ENCODE peak calls at places on chromosomes 3 and 15, in six cellular contexts. M is heart left ventricle, Z is foreskin keratinocyte, O is A549, U is upper lobe of right lung, I is stomach. W is an unnamed sample.

GRCh38 chr3:141020139-141020940 is 30.8 kb upstream of the SPSB4 start:
- DNase-seq in O (no peak), I (no peak), Z (no peak), U (no peak), M (no peak), W (no peak)

GRCh38 chr3:146780251-146780650 is 175.1 kb upstream of the PLSCR5 start:
- DNase-seq in O (no peak), U (no peak), I (no peak), M (no peak), Z (no peak), W (no peak)

GRCh38 chr3:143973352-143974021 is 1.9 kb downstream of the DIPK2A start:
- DNase-seq in I (no peak), U (no peak), Z (peak; percentile 32), M (peak; percentile 26), O (peak; percentile 23), W (no peak)

GRCh38 chr15:63892794-63893441 is 59.2 kb upstream of the HERC1 start:
- DNase-seq in Z (no peak), U (peak; percentile 66), O (no peak), I (peak; percentile 53), M (no peak), W (no peak)

GRCh38 chr15:45186771-45187577 is 792 bp downstream of the SHF start:
- DNase-seq in M (no peak), O (no peak), Z (no peak), I (no peak), U (no peak), W (no peak)

GRCh38 chr15:69891070-69891491 is 206.6 kb downstream of the TLE3 start:
- DNase-seq in M (no peak), I (no peak), Z (no peak), O (no peak), U (no peak), W (no peak)

GRCh38 chr3:120569224-120569915 is 26.8 kb upstream of the NDUFB4 start:
- DNase-seq in Z (no peak), U (no peak), I (no peak), O (no peak), M (no peak), W (peak; percentile 15)

GRCh38 chr3:123621510-123622189 is 36.8 kb upstream of the HACD2 start:
- DNase-seq in I (no peak), O (no peak), Z (no peak), M (no peak), U (no peak), W (no peak)

GRCh38 chr15:57355259-57355658 is 21.0 kb upstream of the CGNL1 start:
- DNase-seq in Z (no peak), M (no peak), U (no peak), O (no peak), I (no peak), W (no peak)

GRCh38 chr3:195748661-195749060 is 27.9 kb downstream of the MUC20 start:
- DNase-seq in U (no peak), O (no peak), Z (no peak), I (no peak), M (no peak), W (no peak)

GRCh38 chr3:187698499-187699399 is 3.6 kb downstream of the RTP2 start:
- DNase-seq in U (no peak), I (no peak), M (no peak), O (no peak), Z (no peak), W (no peak)

GRCh38 chr3:69446402-69447072 is 60.6 kb upstream of the FRMD4B start:
- DNase-seq in U (no peak), Z (no peak), M (no peak), O (no peak), I (no peak), W (no peak)

GRCh38 chr3:100765437-100765975 is 56.2 kb downstream of the TFG start:
- DNase-seq in M (no peak), Z (no peak), U (no peak), I (no peak), O (no peak), W (no peak)

GRCh38 chr3:111747490-111747889 is 111.6 kb upstream of the PHLDB2 start:
- DNase-seq in U (no peak), Z (peak; percentile 86), O (peak; percentile 61), M (no peak), I (no peak), W (peak; percentile 70)

GRCh38 chr15:96583671-96584070 is 253.2 kb downstream of the NR2F2 start:
- DNase-seq in I (peak; percentile 28), Z (no peak), U (no peak), O (no peak), M (no peak), W (no peak)

GRCh38 chr3:165196577-165197561 is 685 bp upstream of the SLITRK3 start:
- DNase-seq in Z (no peak), O (no peak), I (no peak), M (no peak), U (peak; percentile 56), W (no peak)

GRCh38 chr3:61381745-61382392 is 130.6 kb upstream of the FHIT start:
- DNase-seq in I (no peak), O (peak; percentile 15), U (no peak), Z (peak; percentile 12), M (no peak), W (peak; percentile 22)
- TF ChIP-seq CTCF in I (peak; percentile 29), O (no peak), U (peak; percentile 69), Z (peak; percentile 73), M (peak; percentile 67), W (peak; percentile 82)

GRCh38 chr15:52261498-52262242 is 33.9 kb downstream of the MYO5C start:
- DNase-seq in Z (peak; percentile 42), M (peak; percentile 66), I (peak; percentile 65), O (peak; percentile 74), U (no peak), W (peak; percentile 68)
- TF ChIP-seq CTCF in Z (no peak), M (no peak), I (no peak), O (no peak), U (peak; percentile 16), W (peak; percentile 47)

DNA sequence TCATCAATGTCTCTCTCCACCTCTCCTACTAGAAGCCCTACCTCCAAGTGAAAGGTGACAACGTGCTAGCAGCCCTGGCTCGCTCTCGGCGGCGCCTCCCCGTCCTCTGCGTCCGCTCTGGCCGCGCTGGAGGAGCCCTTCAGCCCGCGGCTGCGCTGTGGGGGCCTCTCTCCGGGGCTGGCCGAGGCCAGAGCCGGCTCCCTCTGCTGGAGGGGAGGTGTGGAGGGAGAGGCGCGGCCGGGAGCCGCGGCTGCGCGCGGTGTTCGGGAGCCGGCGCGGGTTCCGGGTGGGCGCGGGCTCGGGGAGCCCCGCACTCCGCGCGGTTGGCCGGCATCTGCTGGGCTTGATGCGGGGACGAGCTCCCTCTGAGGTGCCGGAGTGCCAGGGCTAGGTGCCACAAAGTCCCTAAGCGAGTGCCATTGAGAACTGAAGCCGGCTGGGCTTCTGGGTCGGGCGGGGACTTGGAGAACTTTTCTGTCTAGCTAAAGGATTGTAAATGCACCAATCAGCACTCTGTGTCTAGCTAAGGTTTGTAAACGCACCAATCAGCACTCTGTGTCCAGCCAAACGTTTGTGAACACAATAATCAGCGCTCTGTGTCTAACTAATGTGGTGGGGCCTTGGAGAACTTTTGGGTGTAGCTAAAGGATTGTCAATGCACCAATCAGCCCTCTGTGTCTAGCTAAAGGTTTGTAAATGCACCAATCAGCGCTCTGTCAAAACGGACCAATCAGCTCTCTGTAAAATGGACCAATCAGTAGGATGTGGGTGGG is 84.8 kb upstream of the ARRDC4 start:
- DNase-seq in M (peak; percentile 28), U (peak; percentile 81), O (peak; percentile 66), Z (no peak), I (no peak), W (no peak)
- TF ChIP-seq CTCF in M (no peak), U (no peak), O (peak; percentile 22), Z (peak; percentile 66), I (peak; percentile 10), W (no peak)

DNA sequence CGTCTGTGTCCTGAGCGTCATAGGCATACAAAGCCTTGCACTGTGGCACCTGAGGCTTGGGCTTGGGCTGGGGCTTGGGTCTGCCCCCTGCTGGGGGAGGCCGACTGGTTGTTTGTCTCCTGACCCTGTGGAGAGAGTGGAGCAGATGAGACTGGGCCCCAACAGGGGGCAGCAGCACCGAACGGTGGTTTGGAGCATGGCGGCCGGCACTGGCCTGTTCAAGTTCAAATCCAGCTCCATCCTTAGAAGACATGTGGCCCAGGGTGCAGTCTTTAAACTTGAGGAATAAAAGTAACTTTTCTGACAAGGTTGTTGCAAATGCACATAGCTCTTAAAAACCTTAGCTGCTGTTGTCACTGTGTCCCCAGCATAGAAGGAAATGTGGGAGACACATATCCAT is 33.3 kb downstream of the CCNB2 start:
- DNase-seq in Z (no peak), M (no peak), I (peak; percentile 50), U (peak; percentile 74), O (peak; percentile 86), W (peak; percentile 26)
- TF ChIP-seq CTCF in Z (peak; percentile 83), M (peak; percentile 22), I (peak; percentile 18), U (peak; percentile 47), O (peak; percentile 83), W (peak; percentile 80)

DNA sequence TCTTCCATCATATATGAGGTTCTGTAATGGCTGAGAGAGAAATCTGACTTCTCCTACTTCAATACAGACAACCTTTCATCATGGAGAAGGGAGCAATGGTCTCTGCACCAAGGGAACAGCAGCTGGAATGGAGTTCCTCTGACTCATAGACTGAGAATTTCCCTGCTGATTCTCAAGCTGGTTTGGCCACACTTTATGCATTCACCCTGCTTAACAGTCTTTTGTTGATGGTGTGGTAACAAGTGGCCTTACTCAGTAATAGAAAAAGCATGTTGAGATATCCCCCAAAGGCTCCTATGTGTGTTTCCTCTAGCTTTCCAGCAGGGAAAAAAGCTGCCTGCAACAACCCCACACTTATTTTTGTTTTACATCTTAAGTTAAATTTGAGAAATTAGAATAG is 138.1 kb downstream of the GREM1 start:
- DNase-seq in O (peak; percentile 93), Z (peak; percentile 92), I (no peak), M (no peak), U (no peak), W (peak; percentile 96)
- TF ChIP-seq CTCF in O (no peak), Z (no peak), I (no peak), M (no peak), U (no peak), W (no peak)

GRCh38 chr3:155179966-155180757 is 100.0 kb downstream of the MME start:
- DNase-seq in M (no peak), O (no peak), I (no peak), Z (no peak), U (no peak), W (no peak)
- TF ChIP-seq CTCF in M (no peak), O (no peak), I (no peak), Z (no peak), U (no peak), W (no peak)